ENCODE peak calls at places on chromosomes 13 and 19, in nine cellular contexts. L is activated CD8-positive, alpha-beta memory T cell treated with anti-CD3 and anti-CD28 coated beads, Interleukin-2, amount 50 U/mL, for 48 hours; R is GM23338; G is NCI-H2107; O is HCEC 1CT; M is amygdala; S is NCI-H2171 treated with DMSO at 0.1 percent for 48 hours; Y is hippocampal formation; F is frontal cortex. E is an unnamed sample.

GRCh38 chr13:70849267-70849666 is 741.0 kb upstream of the KLHL1 start:
- DNase-seq in L (no peak), S (no peak), M (no peak), G (no peak), R (no peak), F (no peak), O (no peak), Y (no peak), E (no peak)

GRCh38 chr13:33322474-33322827 is 36.9 kb upstream of the STARD13 start:
- DNase-seq in M (no peak), S (no peak), Y (no peak), F (no peak), O (peak), L (no peak), R (no peak), G (no peak), E (no peak)

GRCh38 chr13:30466841-30467252 is 1.1 kb upstream of the HMGB1 start:
- DNase-seq in M (no peak), F (no peak), O (peak), R (no peak), Y (no peak), G (no peak), S (peak), L (no peak), E (no peak)

GRCh38 chr19:8242212-8242821 is 33.1 kb downstream of the CERS4 start:
- DNase-seq in S (no peak), Y (no peak), M (no peak), G (no peak), O (no peak), L (no peak), F (no peak), R (no peak), E (no peak)

GRCh38 chr13:45194081-45194939 is 6.5 kb downstream of the KCTD4 start:
- DNase-seq in L (no peak), G (no peak), O (no peak), S (no peak), M (peak), F (peak), R (peak), Y (peak), E (peak)

GRCh38 chr19:15563325-15563794 is 51.7 kb upstream of the CYP4F8 start:
- DNase-seq in Y (no peak), R (no peak), G (peak), O (no peak), M (no peak), S (no peak), L (no peak), F (no peak), E (peak)

GRCh38 chr19:46604781-46605355 is 3.7 kb downstream of the CALM3 start:
- DNase-seq in F (no peak), Y (no peak), G (no peak), L (no peak), M (no peak), O (no peak), R (no peak), S (no peak), E (peak)

GRCh38 chr19:8697671-8698432 is 743 bp downstream of the ACTL9 start:
- DNase-seq in M (no peak), Y (no peak), F (no peak), S (no peak), R (peak), G (no peak), L (peak), O (no peak), E (peak)

GRCh38 chr13:31044658-31045620 is 112.5 kb downstream of the TEX26 start:
- DNase-seq in R (no peak), M (no peak), L (peak), F (no peak), O (no peak), G (no peak), S (no peak), Y (no peak), E (peak)

GRCh38 chr19:4524808-4525562 is 6.7 kb upstream of the PLIN4 start:
- DNase-seq in Y (no peak), L (peak), R (peak), G (no peak), O (no peak), M (no peak), F (no peak), S (peak), E (peak)

GRCh38 chr13:48819889-48820288 is 155.8 kb upstream of the FNDC3A start:
- DNase-seq in F (no peak), R (no peak), S (no peak), Y (no peak), M (no peak), O (no peak), G (no peak), L (no peak), E (no peak)

GRCh38 chr13:114121496-114122466 is 10.6 kb downstream of the RASA3 start:
- DNase-seq in L (no peak), O (no peak), Y (no peak), F (no peak), G (no peak), S (no peak), R (no peak), M (no peak), E (no peak)

GRCh38 chr19:32767951-32768679 is 48.5 kb downstream of the TDRD12 start:
- DNase-seq in O (no peak), Y (no peak), M (no peak), F (no peak), G (no peak), S (no peak), R (no peak), L (no peak), E (no peak)

E was measured in endodermal cell.